ENCODE peak calls at places on chromosomes 7 and 10, in ten cellular contexts. E, S, O, I, U, V, J, C, N and M are unnamed samples.

GRCh38 chr7:117673367-117673766 is 193.5 kb downstream of the CFTR start:
- DNase-seq in C (peak), E (no peak), N (no peak), O (no peak), J (peak), S (peak), I (no peak), V (peak), U (peak), M (peak)

GRCh38 chr7:98165827-98166667 is 45.2 kb upstream of the BHLHA15 start:
- DNase-seq in U (peak), J (peak), E (no peak), N (peak), S (peak), V (peak), C (no peak), I (peak), O (no peak), M (peak)

GRCh38 chr10:79164075-79164474 is 95.3 kb downstream of the ZMIZ1 start:
- DNase-seq in I (no peak), U (no peak), S (no peak), N (no peak), J (no peak), O (no peak), V (no peak), E (no peak), C (no peak), M (no peak)

GRCh38 chr7:1850976-1851571 is 181.0 kb downstream of the ELFN1 start:
- DNase-seq in I (no peak), J (no peak), O (no peak), V (peak), U (no peak), E (no peak), S (no peak), C (no peak), N (no peak), M (no peak)

GRCh38 chr7:100132697-100133137 is 6.0 kb downstream of the MBLAC1 start:
- DNase-seq in O (no peak), I (peak), V (no peak), J (peak), E (peak), S (peak), U (peak), C (peak), N (peak), M (peak)

GRCh38 chr10:31756131-31757119 is 172.2 kb downstream of the ARHGAP12 start:
- DNase-seq in E (no peak), V (no peak), C (no peak), U (no peak), J (no peak), I (no peak), O (no peak), N (no peak), S (no peak), M (no peak)

GRCh38 chr10:95350830-95351228 is 60.0 kb upstream of the PDLIM1 start:
- DNase-seq in O (no peak), E (no peak), I (no peak), N (no peak), U (no peak), V (no peak), S (peak), C (no peak), J (no peak), M (no peak)

GRCh38 chr7:107219563-107220244 is 50.9 kb downstream of the HBP1 start:
- DNase-seq in N (no peak), S (no peak), V (no peak), E (no peak), O (no peak), C (no peak), I (no peak), J (no peak), U (no peak), M (no peak)

GRCh38 chr10:98296514-98296913 is 28.5 kb upstream of the LOXL4 start:
- DNase-seq in V (no peak), U (peak), S (peak), I (peak), E (no peak), O (no peak), C (no peak), N (no peak), J (no peak), M (no peak)

GRCh38 chr7:80642871-80643270 is 4.4 kb downstream of the CD36 start:
- DNase-seq in J (no peak), S (no peak), I (no peak), V (no peak), C (no peak), O (no peak), N (no peak), E (no peak), U (no peak), M (no peak)

GRCh38 chr10:21505711-21506278 is 19.7 kb downstream of the SKIDA1 start:
- DNase-seq in J (no peak), E (no peak), I (no peak), U (peak), N (no peak), V (no peak), S (no peak), C (no peak), O (no peak), M (no peak)

GRCh38 chr7:50349963-50350944 is 45.7 kb downstream of the IKZF1 start:
- DNase-seq in I (no peak), N (no peak), E (no peak), C (no peak), J (no peak), O (no peak), U (no peak), S (no peak), V (no peak), M (no peak)

GRCh38 chr7:43112088-43112940 is at the start of gene HECW1:
- DNase-seq in U (peak), O (no peak), E (no peak), S (no peak), N (no peak), J (no peak), V (no peak), C (no peak), I (no peak), M (no peak)

GRCh38 chr10:89337493-89337892 is 9.7 kb downstream of the IFIT3 start:
- DNase-seq in S (peak), C (no peak), O (no peak), V (no peak), J (peak), I (peak), U (no peak), N (peak), E (no peak), M (no peak)

GRCh38 chr10:2619472-2619871 is 447.9 kb upstream of the PFKP start:
- DNase-seq in O (no peak), S (no peak), U (peak), I (no peak), E (no peak), J (no peak), V (no peak), C (no peak), N (no peak), M (no peak)

GRCh38 chr7:151999337-152000090 is 26.0 kb upstream of the GALNT11 start:
- DNase-seq in O (peak), C (no peak), N (peak), V (no peak), S (no peak), J (peak), E (no peak), U (no peak), I (no peak), M (peak)

GRCh38 chr7:85178531-85179298 is 8.1 kb downstream of the SEMA3D start:
- DNase-seq in C (no peak), V (no peak), S (no peak), I (no peak), J (no peak), U (no peak), E (no peak), O (no peak), N (no peak), M (peak)

GRCh38 chr7:19715499-19715898 is 6.7 kb upstream of the POLR1F start:
- DNase-seq in U (no peak), J (no peak), O (no peak), V (no peak), I (no peak), N (no peak), E (no peak), C (no peak), S (peak), M (no peak)

GRCh38 chr7:55308186-55308929 is 56.8 kb upstream of the LANCL2 start:
- DNase-seq in E (no peak), N (peak), C (no peak), J (peak), O (peak), S (no peak), I (peak), V (no peak), U (no peak), M (peak)

GRCh38 chr7:32241636-32242035 is 171.4 kb upstream of the PDE1C start:
- DNase-seq in N (no peak), I (no peak), C (no peak), J (no peak), U (no peak), O (no peak), E (no peak), S (no peak), V (no peak), M (no peak)

GRCh38 chr10:121753726-121754476 is 155.7 kb upstream of the FGFR2 start:
- DNase-seq in V (no peak), E (no peak), J (peak), U (no peak), I (peak), N (peak), C (no peak), S (peak), O (peak), M (peak)

GRCh38 chr10:118210276-118210675 is 131.8 kb downstream of the FAM204A start:
- DNase-seq in U (no peak), C (no peak), I (no peak), J (no peak), N (no peak), V (no peak), S (peak), O (no peak), E (no peak), M (no peak)

GRCh38 chr10:119393019-119393418 is 149.5 kb downstream of the RGS10 start:
- DNase-seq in U (no peak), O (no peak), N (no peak), J (no peak), S (no peak), E (no peak), I (no peak), C (no peak), V (no peak), M (no peak)

GRCh38 chr10:50286517-50286916 is 35.2 kb upstream of the ASAH2 start:
- DNase-seq in N (no peak), E (no peak), J (peak), U (no peak), S (no peak), V (no peak), C (no peak), O (peak), I (no peak), M (peak)

GRCh38 chr10:127612-128432 is 7.4 kb upstream of the ZMYND11 start:
- DNase-seq in U (no peak), O (no peak), J (no peak), S (no peak), E (no peak), N (no peak), V (no peak), C (no peak), I (no peak), M (no peak)

GRCh38 chr10:7886056-7886455 is 67.8 kb downstream of the TAF3 start:
- DNase-seq in U (no peak), O (no peak), S (peak), C (no peak), I (no peak), E (no peak), N (no peak), V (no peak), J (no peak), M (no peak)

GRCh38 chr7:149621776-149622175 is 124.2 kb upstream of the ZNF746 start:
- DNase-seq in S (no peak), O (no peak), U (no peak), E (no peak), V (no peak), I (no peak), C (no peak), N (no peak), J (no peak), M (no peak)

GRCh38 chr10:24385776-24386175 is 176.8 kb downstream of the KIAA1217 start:
- DNase-seq in N (peak), J (peak), U (no peak), S (no peak), O (peak), V (no peak), C (no peak), I (peak), E (peak), M (peak)
- H3K4me3 ChIP-seq in N (no peak), J (no peak), U (no peak), S (no peak), O (no peak), V (no peak), C (no peak), I (no peak), E (no peak), M (no peak)

DNA sequence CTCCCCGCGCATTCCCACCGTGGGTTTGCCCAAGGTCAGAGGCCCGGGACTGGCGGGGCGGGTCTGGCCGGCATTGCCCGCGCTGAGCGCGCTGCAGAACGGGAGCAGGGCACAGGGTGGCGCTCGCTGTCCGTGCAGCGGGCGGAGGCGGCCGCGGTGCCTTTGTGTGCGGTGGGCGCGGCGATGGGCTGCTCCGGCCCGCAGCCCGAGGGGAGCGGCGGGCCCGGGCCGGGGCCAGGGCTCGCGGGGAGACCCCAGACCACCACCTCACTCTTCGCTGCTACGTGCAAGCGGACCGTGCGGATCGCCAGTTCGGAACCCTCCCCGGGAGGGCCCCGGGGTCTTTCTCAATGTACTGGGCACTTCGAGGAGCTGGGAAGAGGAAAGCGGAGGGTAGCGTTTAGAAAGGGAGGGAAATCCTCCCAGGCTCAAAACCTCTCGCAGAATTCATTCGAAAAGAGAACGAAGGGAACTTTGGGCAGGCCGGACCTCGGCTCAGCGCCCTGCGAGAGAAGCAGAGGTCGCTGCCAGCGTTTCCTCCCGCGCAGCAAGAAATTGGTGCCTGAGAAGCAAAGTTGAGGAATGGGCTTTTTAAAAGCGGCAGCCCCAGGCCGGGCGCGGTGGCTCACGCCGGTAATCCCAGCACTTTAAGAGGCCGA is 8.5 kb downstream of the SP8 start:
- DNase-seq in U (peak), J (peak), I (no peak), N (no peak), S (peak), C (no peak), V (peak), E (no peak), O (no peak), M (no peak)
- H3K4me3 ChIP-seq in U (peak), J (peak), I (peak), N (peak), S (peak), C (peak), V (peak), E (no peak), O (peak), M (peak)

GRCh38 chr10:61115874-61116273 is 171.9 kb upstream of the RHOBTB1 start:
- DNase-seq in E (no peak), I (no peak), S (no peak), N (no peak), U (no peak), J (no peak), C (no peak), O (no peak), V (no peak), M (no peak)
- H3K4me3 ChIP-seq in E (no peak), I (no peak), S (no peak), N (no peak), U (no peak), J (no peak), C (no peak), O (no peak), V (no peak), M (no peak)

GRCh38 chr10:91708174-91708861 is 75.4 kb upstream of the PPP1R3C start:
- DNase-seq in U (no peak), J (no peak), V (no peak), N (no peak), E (no peak), I (no peak), C (no peak), S (no peak), O (no peak), M (no peak)

GRCh38 chr10:91713471-91714072 is 80.7 kb upstream of the PPP1R3C start:
- DNase-seq in O (no peak), I (no peak), J (no peak), C (no peak), V (no peak), E (no peak), S (no peak), N (no peak), U (no peak), M (no peak)

GRCh38 chr10:91709394-91709798 is 76.5 kb upstream of the PPP1R3C start:
- DNase-seq in J (peak), U (no peak), I (peak), N (no peak), C (no peak), O (no peak), V (no peak), S (peak), E (no peak), M (peak)

GRCh38 chr10:91712315-91712714 is 79.4 kb upstream of the PPP1R3C start:
- DNase-seq in V (no peak), J (no peak), I (no peak), N (no peak), S (no peak), O (no peak), U (no peak), E (no peak), C (no peak), M (no peak)

DNA sequence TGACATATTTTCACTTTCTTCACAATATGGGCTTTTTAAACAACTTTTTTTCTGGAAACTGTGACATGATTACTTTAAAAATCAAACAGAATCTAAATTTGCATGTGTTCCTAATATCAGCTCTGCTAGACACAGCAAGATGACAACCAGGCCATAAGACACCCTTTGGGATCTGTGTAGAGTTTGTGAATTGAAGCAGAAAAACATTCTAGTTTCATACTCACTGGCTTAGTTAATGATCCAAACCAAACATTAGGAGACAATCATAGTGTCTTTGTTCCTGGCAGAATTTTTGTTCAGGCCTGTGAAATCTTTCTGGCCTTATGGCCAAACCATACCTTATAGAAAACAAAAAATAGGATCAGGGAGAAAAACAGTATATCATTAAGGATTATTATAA is 79.0 kb upstream of the PPP1R3C start:
- DNase-seq in J (no peak), E (no peak), S (no peak), U (no peak), I (no peak), V (no peak), O (no peak), N (no peak), C (no peak), M (no peak)
- H3K4me3 ChIP-seq in J (no peak), E (no peak), S (no peak), U (no peak), I (no peak), V (no peak), O (no peak), N (no peak), C (no peak), M (no peak)

GRCh38 chr10:126937026-126937425 is 31.8 kb downstream of the DOCK1 start:
- DNase-seq in E (no peak), J (peak), S (no peak), V (no peak), C (no peak), I (no peak), O (no peak), N (no peak), U (no peak), M (no peak)

GRCh38 chr10:126932516-126932915 is 27.3 kb downstream of the DOCK1 start:
- DNase-seq in O (no peak), U (no peak), V (no peak), E (no peak), I (no peak), C (no peak), S (no peak), J (no peak), N (no peak), M (no peak)

GRCh38 chr10:126933116-126933515 is 27.9 kb downstream of the DOCK1 start:
- DNase-seq in N (no peak), E (no peak), I (no peak), O (no peak), U (no peak), J (no peak), V (no peak), C (no peak), S (no peak), M (no peak)

GRCh38 chr10:126931548-126931947 is 26.3 kb downstream of the DOCK1 start:
- DNase-seq in S (no peak), U (no peak), J (no peak), V (no peak), E (no peak), C (no peak), O (no peak), N (no peak), I (no peak), M (peak)

DNA sequence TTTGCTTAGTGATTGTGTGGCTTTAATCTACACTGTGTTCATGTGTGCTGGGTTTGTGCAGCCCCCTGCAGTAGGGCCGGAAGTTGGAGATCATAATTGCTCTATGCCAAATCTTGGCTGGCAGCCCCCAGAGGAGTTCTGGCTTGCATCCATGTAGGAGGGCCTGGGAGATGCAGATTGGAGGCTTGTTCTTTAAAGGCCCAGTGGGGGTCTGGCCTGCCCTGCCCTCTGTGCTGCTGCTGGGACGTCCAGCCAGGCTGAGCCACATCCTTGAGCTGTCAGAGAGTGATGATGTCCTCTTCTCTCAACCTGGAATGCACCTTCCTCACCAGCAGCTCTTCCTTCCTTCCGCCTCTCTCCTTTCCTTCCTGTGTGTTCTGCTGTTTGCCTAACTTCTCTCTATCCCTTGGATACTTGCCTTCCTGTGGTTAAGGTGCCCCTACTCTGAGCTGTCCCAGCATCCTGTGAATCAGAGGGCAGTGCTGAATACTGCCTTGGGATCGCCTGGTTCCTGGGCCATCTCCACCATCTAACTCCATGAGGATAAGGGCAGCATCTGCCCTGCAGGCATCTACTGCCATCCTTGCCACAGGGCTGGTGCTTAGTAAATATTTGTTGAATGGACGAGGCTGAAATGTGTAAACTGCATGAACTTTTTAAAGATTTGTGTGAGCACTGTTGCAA is 30.2 kb downstream of the DOCK1 start:
- DNase-seq in V (no peak), N (peak), S (peak), O (no peak), J (peak), C (no peak), I (peak), U (no peak), E (no peak), M (no peak)
- H3K4me3 ChIP-seq in V (no peak), N (no peak), S (no peak), O (no peak), J (no peak), C (no peak), I (no peak), U (no peak), E (no peak), M (no peak)